ENCODE peak calls at places on chromosomes 16 and 17, in seven cellular contexts. Y is neuronal stem cell; Z is prostate gland; F is CD8-positive, alpha-beta T cell; N is AG04450; A is breast epithelium; M is left ventricle myocardium inferior. K is an unnamed sample. For H3K27me3, the result is how much of the 10 kb centered on the place peaks cover.

GRCh38 chr17:56436142-56436541 is 157.4 kb upstream of the NOG start:
- DNase-seq in Y (no peak), Z (no peak), F (no peak), N (no peak), A (no peak), M (no peak), K (no peak)

GRCh38 chr17:48901241-48901640 is 7.0 kb upstream of the UBE2Z start:
- DNase-seq in Y (no peak), Z (no peak), F (no peak), N (no peak), A (no peak), M (no peak), K (no peak)

GRCh38 chr17:6660765-6661463 is 9.4 kb downstream of the C17orf100 start:
- DNase-seq in Y (no peak), Z (no peak), F (no peak), N (no peak), A (no peak), M (no peak), K (no peak)

GRCh38 chr17:40342575-40343058 is 21.9 kb downstream of the GJD3 start:
- DNase-seq in Y (no peak), Z (no peak), F (no peak), N (no peak), A (no peak), M (no peak), K (no peak)

GRCh38 chr17:82931696-82932060 is 91.9 kb upstream of the ZNF750 start:
- DNase-seq in Y (no peak), Z (no peak), F (no peak), N (peak), A (peak), M (peak), K (peak)

GRCh38 chr17:68396795-68397536 is 60.3 kb downstream of the WIPI1 start:
- DNase-seq in Y (no peak), Z (no peak), F (no peak), N (no peak), A (no peak), M (no peak), K (no peak)

GRCh38 chr17:21680366-21680765 is 12.0 kb upstream of the KCNJ18 start:
- DNase-seq in Y (no peak), Z (no peak), F (no peak), N (no peak), A (no peak), M (no peak), K (no peak)

GRCh38 chr17:64291268-64291851 is 28.3 kb upstream of the TEX2 start:
- DNase-seq in Y (no peak), Z (no peak), F (no peak), N (no peak), A (no peak), M (no peak), K (peak)

GRCh38 chr17:78248051-78248914 is 16.9 kb downstream of the TMEM235 start:
- DNase-seq in Y (no peak), Z (no peak), F (no peak), N (no peak), A (no peak), M (no peak), K (no peak)

GRCh38 chr16:57647136-57647875 is 18.9 kb downstream of the ADGRG1 start:
- DNase-seq in Y (no peak), Z (no peak), F (no peak), N (no peak), A (no peak), M (no peak), K (no peak)

GRCh38 chr16:25009822-25010221 is 5.3 kb downstream of the ARHGAP17 start:
- DNase-seq in Y (no peak), Z (no peak), F (no peak), N (no peak), A (no peak), M (peak), K (peak)

GRCh38 chr17:3959921-3960601 is 4.2 kb downstream of the ATP2A3 start:
- DNase-seq in Y (no peak), Z (no peak), F (no peak), N (no peak), A (no peak), M (no peak), K (no peak)

GRCh38 chr17:3962217-3963069 is 1.8 kb downstream of the ATP2A3 start:
- DNase-seq in Y (no peak), Z (no peak), F (no peak), N (no peak), A (no peak), M (no peak), K (no peak)

GRCh38 chr17:3961564-3962047 is 2.6 kb downstream of the ATP2A3 start:
- DNase-seq in Y (no peak), Z (no peak), F (peak), N (no peak), A (no peak), M (no peak), K (no peak)

GRCh38 chr17:3959295-3959899 is 4.8 kb downstream of the ATP2A3 start:
- DNase-seq in Y (no peak), Z (peak), F (no peak), N (peak), A (no peak), M (no peak), K (no peak)

DNA sequence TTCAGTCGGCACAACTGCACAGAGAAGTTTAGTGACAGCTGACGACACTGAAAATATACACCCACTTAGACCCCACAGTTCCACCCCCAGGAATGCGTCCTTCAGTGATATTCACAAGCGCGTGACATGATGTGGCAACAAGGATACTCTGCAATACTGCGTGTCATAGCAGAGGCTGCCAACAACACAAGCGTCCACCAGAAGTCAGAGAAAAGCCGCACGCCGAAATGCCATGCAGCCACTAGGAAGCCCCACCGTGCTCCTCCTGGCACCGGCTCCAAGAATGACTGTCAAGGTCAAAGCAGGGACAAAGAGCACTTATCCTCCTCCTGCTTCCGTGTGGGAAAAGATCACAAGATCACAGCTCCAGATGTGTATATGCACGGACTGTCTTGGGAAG is 3.5 kb downstream of the ATP2A3 start:
- DNase-seq in Y (no peak), Z (no peak), F (no peak), N (no peak), A (peak), M (no peak), K (no peak)
- H3K4me3 ChIP-seq in Y (no peak), Z (no peak), F (no peak), N (no peak), A (no peak), M (peak), K (no peak)

DNA sequence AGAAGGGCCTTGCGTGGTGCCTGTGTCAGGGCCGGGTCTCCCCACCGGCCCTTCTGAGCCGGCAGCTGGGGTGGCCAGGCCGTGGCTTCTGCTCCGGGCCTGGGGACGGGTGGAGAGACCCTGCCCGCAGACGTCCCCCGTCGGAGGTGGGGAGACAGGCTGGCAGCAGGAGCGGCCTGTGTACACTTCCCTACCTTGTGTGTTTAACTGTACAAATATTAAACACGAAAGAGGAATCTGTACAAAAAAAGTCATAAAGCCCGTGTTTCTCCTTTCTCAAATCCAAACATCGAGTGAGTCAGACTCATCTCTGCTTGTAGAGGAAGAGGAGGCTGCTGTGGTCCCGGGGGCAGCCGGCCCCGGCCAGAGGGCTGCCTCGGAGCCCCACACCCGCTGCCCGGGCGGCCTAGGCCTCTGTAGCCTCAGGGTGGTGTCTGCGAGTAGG is 2.0 kb downstream of the CACNA1H start:
- DNase-seq in Y (no peak), Z (no peak), F (no peak), N (no peak), A (no peak), M (no peak), K (no peak)
- H3K27me3 ChIP-seq in Y (under half), Z (under half), F (under half), N (under half), A (half or more), M (half or more), K (under half)

DNA sequence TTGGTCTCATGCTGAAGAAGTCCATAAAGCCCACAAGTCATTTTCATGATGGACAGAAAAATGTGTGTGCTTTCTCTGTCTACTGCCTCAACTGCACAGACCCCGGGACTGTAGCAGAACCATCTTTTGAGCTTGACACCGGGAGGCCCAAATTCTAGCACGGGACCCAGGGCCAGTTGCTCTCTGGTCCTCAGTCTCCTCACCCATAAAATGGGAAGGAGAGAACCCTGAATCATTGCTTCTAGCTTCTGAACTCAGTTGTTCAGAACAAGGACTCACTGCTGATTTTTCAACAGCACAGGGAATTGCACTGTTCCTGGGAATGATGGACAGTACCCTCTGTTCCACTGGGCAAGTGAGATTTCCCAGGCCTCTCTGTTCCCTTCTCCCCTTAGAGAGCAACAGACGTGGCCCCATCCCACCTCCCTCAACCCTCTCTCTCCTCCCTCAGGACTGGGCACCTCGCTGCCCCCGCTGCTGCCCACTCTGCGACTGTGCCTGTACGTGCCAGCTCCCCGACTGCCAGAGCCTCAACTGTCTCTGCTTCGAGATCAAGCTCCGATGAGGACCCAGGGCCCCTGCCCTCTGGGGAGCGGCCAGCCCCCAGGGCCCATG is 2.2 kb upstream of the ALDOA start:
- DNase-seq in Y (no peak), Z (no peak), F (no peak), N (no peak), A (no peak), M (no peak), K (no peak)
- H3K4me3 ChIP-seq in Y (peak), Z (peak), F (peak), N (peak), A (peak), M (peak), K (peak)

GRCh38 chr17:58320163-58320558 is 8.4 kb downstream of the TSPOAP1 start:
- DNase-seq in Y (no peak), Z (no peak), F (no peak), N (no peak), A (no peak), M (no peak), K (no peak)

GRCh38 chr17:58320570-58321323 is 7.8 kb downstream of the TSPOAP1 start:
- DNase-seq in Y (no peak), Z (no peak), F (no peak), N (no peak), A (no peak), M (no peak), K (no peak)

GRCh38 chr17:58318065-58318481 is 10.5 kb downstream of the TSPOAP1 start:
- DNase-seq in Y (no peak), Z (no peak), F (no peak), N (no peak), A (no peak), M (no peak), K (no peak)

GRCh38 chr17:58318627-58319180 is 9.9 kb downstream of the TSPOAP1 start:
- DNase-seq in Y (no peak), Z (no peak), F (no peak), N (no peak), A (no peak), M (no peak), K (no peak)

DNA sequence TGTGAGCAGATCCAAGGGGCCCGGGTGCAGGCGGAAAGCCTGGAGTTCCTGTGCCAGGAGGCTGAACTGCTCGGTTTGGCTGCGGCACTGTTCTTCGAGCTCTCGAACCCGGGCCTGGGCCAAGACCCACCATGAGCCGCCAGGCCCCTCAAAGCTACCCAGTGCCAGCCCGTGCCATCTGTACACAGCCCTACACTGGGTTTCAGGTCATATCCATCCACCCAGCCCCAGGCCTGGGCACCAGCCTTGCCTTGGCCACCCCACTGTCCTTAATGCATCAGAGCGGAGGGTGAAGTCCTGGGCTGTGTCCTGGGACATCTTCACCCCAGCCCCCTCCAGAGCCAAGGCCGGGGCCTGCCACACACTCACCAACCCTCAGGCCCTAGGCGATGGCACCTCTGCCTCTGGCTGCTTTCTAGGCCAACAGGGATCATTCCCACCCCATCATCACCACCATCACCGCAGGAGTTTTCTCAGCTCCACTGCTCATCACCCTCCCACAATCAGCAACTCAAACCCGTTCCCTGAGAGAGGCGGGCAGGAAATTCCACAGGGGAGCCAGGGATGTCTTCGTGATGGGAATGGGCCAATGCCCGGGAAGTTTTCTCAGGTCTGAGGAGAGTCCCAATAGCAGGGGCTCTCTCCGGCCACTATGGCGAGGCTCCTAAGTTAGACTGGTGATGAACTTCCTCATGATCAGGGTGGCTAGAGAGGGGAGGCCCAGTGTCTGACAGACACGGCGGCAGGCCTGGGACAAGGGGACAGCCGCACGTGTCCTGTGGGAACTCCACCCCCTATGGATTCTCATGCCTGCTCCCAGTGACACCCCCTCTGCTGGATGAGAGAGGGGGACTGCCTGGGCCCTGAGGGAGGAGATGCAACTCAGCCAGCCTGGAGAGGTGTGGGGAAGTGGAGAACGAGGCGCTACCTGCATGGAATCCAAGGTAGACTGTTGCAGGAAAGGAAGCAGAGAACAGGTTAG is 9.1 kb downstream of the TSPOAP1 start:
- DNase-seq in Y (no peak), Z (no peak), F (no peak), N (no peak), A (no peak), M (peak), K (no peak)
- H3K27me3 ChIP-seq in Y (under half), Z (under half), F (under half), N (under half), A (under half), M (under half), K (under half)

K was measured in A673.